ENCODE peak calls at places on chromosomes 3 and 15, in four cellular contexts. J is CD8-positive, alpha-beta T cell; I is cardiac muscle cell; K is lower lobe of right lung. L is an unnamed sample. For H3K4me1, the result is how much of the 10 kb centered on the place peaks cover.

GRCh38 chr3:20772869-20773268 is 586.9 kb upstream of the SGO1 start:
- DNase-seq in J (no peak), K (no peak), I (no peak), L (no peak)

GRCh38 chr15:26967719-26968269 is 3.2 kb upstream of the GABRG3 start:
- DNase-seq in J (no peak), I (no peak), K (no peak), L (no peak)

GRCh38 chr3:77236118-77236517 is 196.2 kb downstream of the ROBO2 start:
- DNase-seq in J (no peak), I (no peak), K (no peak), L (no peak)

GRCh38 chr3:150248865-150249360 is 159.2 kb upstream of the TSC22D2 start:
- DNase-seq in I (no peak), J (no peak), K (no peak), L (no peak)

GRCh38 chr15:29844290-29844903 is 22.1 kb upstream of the TJP1 start:
- DNase-seq in I (no peak), K (no peak), J (no peak), L (no peak)

GRCh38 chr3:58994746-58995330 is 55.0 kb downstream of the CFAP20DC start:
- DNase-seq in J (no peak), I (peak), K (no peak), L (no peak)

GRCh38 chr15:60972301-60972700 is 256.8 kb downstream of the RORA start:
- DNase-seq in K (no peak), I (peak), J (no peak), L (no peak)

GRCh38 chr3:157650699-157651098 is 147.5 kb upstream of the VEPH1 start:
- DNase-seq in J (no peak), I (no peak), K (no peak), L (no peak)

GRCh38 chr15:91186892-91187644 is 87.0 kb downstream of the SV2B start:
- DNase-seq in K (no peak), J (no peak), I (peak), L (peak)

GRCh38 chr3:51340311-51340829 is 44.7 kb upstream of the MANF start:
- DNase-seq in J (no peak), I (peak), K (no peak), L (no peak)

GRCh38 chr3:188133219-188133618 is 20.7 kb upstream of the LPP start:
- DNase-seq in K (no peak), I (peak), J (no peak), L (no peak)

GRCh38 chr15:101167791-101168462 is 83.9 kb downstream of the CHSY1 start:
- DNase-seq in I (peak), K (peak), J (peak), L (peak)

GRCh38 chr3:22887664-22888291 is 315.3 kb upstream of the UBE2E2 start:
- DNase-seq in I (peak), J (no peak), K (no peak), L (peak)

GRCh38 chr3:15097889-15098288 is 1.1 kb downstream of the RBSN start:
- DNase-seq in I (no peak), K (no peak), J (peak), L (no peak)

GRCh38 chr15:76035593-76035992 is 23.4 kb upstream of the NRG4 start:
- DNase-seq in K (no peak), I (no peak), J (no peak), L (no peak)

GRCh38 chr3:156643729-156644389 is 30.5 kb upstream of the TIPARP start:
- DNase-seq in J (peak), K (peak), I (peak), L (no peak)

GRCh38 chr15:89361451-89362202 is 27.0 kb upstream of the POLG start:
- DNase-seq in I (peak), K (peak), J (peak), L (peak)

GRCh38 chr3:126961191-126961790 is 21.6 kb upstream of the PLXNA1 start:
- DNase-seq in J (no peak), I (peak), K (peak), L (peak)

GRCh38 chr3:87805670-87806069 is 253.1 kb downstream of the CGGBP1 start:
- DNase-seq in J (no peak), I (no peak), K (no peak), L (no peak)

GRCh38 chr3:71064288-71064975 is 519.1 kb downstream of the FOXP1 start:
- DNase-seq in K (peak), I (peak), J (peak), L (peak)

GRCh38 chr15:71575474-71576045 is 234.8 kb upstream of the NR2E3 start:
- DNase-seq in I (peak), J (no peak), K (no peak), L (no peak)

GRCh38 chr3:31790516-31791148 is 190.4 kb downstream of the OSBPL10 start:
- DNase-seq in I (no peak), J (no peak), K (no peak), L (no peak)

GRCh38 chr3:95813261-95813660 is 1001.1 kb upstream of the EPHA6 start:
- DNase-seq in J (no peak), K (no peak), I (no peak), L (no peak)

GRCh38 chr3:132380979-132381944 is 36.0 kb upstream of the DNAJC13 start:
- DNase-seq in J (no peak), I (no peak), K (no peak), L (no peak)

GRCh38 chr3:66823532-66823931 is 174.6 kb upstream of the KBTBD8 start:
- DNase-seq in J (no peak), I (no peak), K (no peak), L (no peak)

GRCh38 chr15:48720646-48721045 is 75.1 kb upstream of the FBN1 start:
- DNase-seq in J (no peak), K (no peak), I (peak), L (no peak)

GRCh38 chr3:115792206-115792955 is 169.1 kb downstream of the GAP43 start:
- DNase-seq in K (no peak), J (peak), I (no peak), L (no peak)

GRCh38 chr3:134372405-134373277 is 1.6 kb downstream of the AMOTL2 start:
- DNase-seq in K (no peak), J (no peak), I (peak), L (no peak)

GRCh38 chr3:188196232-188196990 is 42.5 kb downstream of the LPP start:
- DNase-seq in J (no peak), K (no peak), I (no peak), L (no peak)

GRCh38 chr3:128367726-128368125 is 99.0 kb downstream of the DNAJB8 start:
- DNase-seq in K (no peak), J (no peak), I (no peak), L (no peak)

GRCh38 chr15:31555022-31555421 is 228.4 kb downstream of the KLF13 start:
- DNase-seq in J (no peak), I (no peak), K (no peak), L (no peak)

GRCh38 chr15:68217341-68217740 is 12.2 kb downstream of the CLN6 start:
- DNase-seq in I (no peak), K (no peak), J (no peak), L (peak)

GRCh38 chr3:130905551-130905950 is 11.7 kb downstream of the ATP2C1 start:
- DNase-seq in K (no peak), I (peak), J (no peak), L (peak)

GRCh38 chr3:129425213-129425612 is 3.2 kb downstream of the EFCAB12 start:
- DNase-seq in I (no peak), J (no peak), K (no peak), L (no peak)

GRCh38 chr15:96329403-96329981 is 1.0 kb upstream of the NR2F2 start:
- DNase-seq in K (no peak), I (no peak), J (no peak), L (no peak)

GRCh38 chr3:171399842-171400241 is 60.4 kb downstream of the TNIK start:
- DNase-seq in I (no peak), K (no peak), J (no peak), L (no peak)

GRCh38 chr15:50786468-50786867 is 21.0 kb upstream of the SPPL2A start:
- DNase-seq in I (no peak), K (no peak), J (no peak), L (no peak)

GRCh38 chr3:170359178-170359704 is 1.7 kb downstream of the SKIL start:
- DNase-seq in J (no peak), I (no peak), K (no peak), L (no peak)
- H3K4me3 ChIP-seq in J (no peak), I (peak), K (peak), L (no peak)

GRCh38 chr15:41934843-41935242 is 37.5 kb downstream of the EHD4 start:
- DNase-seq in J (peak), I (no peak), K (peak), L (peak)

GRCh38 chr15:41933771-41934170 is 38.6 kb downstream of the EHD4 start:
- DNase-seq in I (no peak), K (no peak), J (no peak), L (peak)

GRCh38 chr15:41932101-41932500 is 38.2 kb upstream of the SPTBN5 start:
- DNase-seq in J (no peak), K (no peak), I (no peak), L (no peak)

GRCh38 chr15:41932511-41932910 is 38.7 kb upstream of the SPTBN5 start:
- DNase-seq in J (no peak), K (no peak), I (no peak), L (no peak)

GRCh38 chr15:41932939-41933725 is 39.2 kb downstream of the EHD4 start:
- DNase-seq in K (no peak), J (no peak), I (no peak), L (no peak)
- H3K4me1 ChIP-seq in K (half or more), J (under half), I (under half), L (half or more)

GRCh38 chr3:42443292-42443691 is 32.9 kb upstream of the LYZL4 start:
- DNase-seq in K (no peak), I (no peak), J (no peak), L (no peak)

GRCh38 chr3:42440924-42441323 is 30.5 kb upstream of the LYZL4 start:
- DNase-seq in J (no peak), I (no peak), K (no peak), L (no peak)

GRCh38 chr3:42439461-42440075 is 29.2 kb upstream of the LYZL4 start:
- DNase-seq in K (no peak), J (no peak), I (no peak), L (no peak)

GRCh38 chr3:42443819-42444436 is 33.5 kb upstream of the LYZL4 start:
- DNase-seq in I (peak), J (peak), K (peak), L (peak)

GRCh38 chr3:42442640-42443039 is 32.2 kb upstream of the LYZL4 start:
- DNase-seq in I (no peak), K (peak), J (no peak), L (no peak)
- TF ChIP-seq CTCF in I (peak), K (no peak), J (no peak), L (no peak)

GRCh38 chr3:139118835-139119234 is 74.1 kb upstream of the PRR23C start:
- DNase-seq in I (no peak), K (no peak), J (no peak), L (no peak)

GRCh38 chr3:139122221-139122581 is 77.5 kb upstream of the PRR23C start:
- DNase-seq in J (no peak), I (peak), K (no peak), L (no peak)

GRCh38 chr3:139119331-139120025 is 74.8 kb upstream of the PRR23C start:
- DNase-seq in J (no peak), K (no peak), I (no peak), L (no peak)

GRCh38 chr3:139121513-139122220 is 77.0 kb upstream of the PRR23C start:
- DNase-seq in K (no peak), J (no peak), I (peak), L (peak)

GRCh38 chr3:139120336-139120971 is 75.8 kb upstream of the PRR23C start:
- DNase-seq in J (no peak), I (peak), K (no peak), L (no peak)
- H3K4me3 ChIP-seq in J (no peak), I (no peak), K (no peak), L (no peak)

L was measured in mucosa of descending colon.